ENCODE peak calls at places on chromosomes 6 and 20, in four cellular contexts. One of them, this sample, is unnamed.

GRCh38 chr6:115001726-115002436 is 659.1 kb upstream of the HS3ST5 start:
- DNase-seq in esophagus muscularis mucosa: no peak
- DNase-seq in HCT116: no peak
- DNase-seq in prostate gland: no peak
- DNase-seq in this sample: peak; percentile 5

GRCh38 chr6:128483472-128484135 is 36.8 kb downstream of the PTPRK start:
- DNase-seq in esophagus muscularis mucosa: no peak
- DNase-seq in HCT116: no peak
- DNase-seq in prostate gland: no peak
- DNase-seq in this sample: no peak

GRCh38 chr20:39067526-39068216 is 105.5 kb downstream of the DHX35 start:
- DNase-seq in esophagus muscularis mucosa: no peak
- DNase-seq in HCT116: no peak
- DNase-seq in prostate gland: no peak
- DNase-seq in this sample: no peak

GRCh38 chr6:6580225-6580870 is 8.2 kb upstream of the LY86 start:
- DNase-seq in esophagus muscularis mucosa: no peak
- DNase-seq in HCT116: no peak
- DNase-seq in prostate gland: no peak
- DNase-seq in this sample: no peak

GRCh38 chr6:122623279-122623678 is 13.1 kb downstream of the PKIB start:
- DNase-seq in esophagus muscularis mucosa: no peak
- DNase-seq in HCT116: no peak
- DNase-seq in prostate gland: no peak
- DNase-seq in this sample: peak; percentile 11

GRCh38 chr6:26476893-26477292 is 19.1 kb downstream of the BTN2A1 start:
- DNase-seq in esophagus muscularis mucosa: no peak
- DNase-seq in HCT116: no peak
- DNase-seq in prostate gland: no peak
- DNase-seq in this sample: no peak

GRCh38 chr20:45997187-45997586 is 11.5 kb upstream of the MMP9 start:
- DNase-seq in esophagus muscularis mucosa: no peak
- DNase-seq in HCT116: no peak
- DNase-seq in prostate gland: no peak
- DNase-seq in this sample: no peak

GRCh38 chr6:75204959-75205775 is 686 bp downstream of the COL12A1 start:
- DNase-seq in esophagus muscularis mucosa: no peak
- DNase-seq in HCT116: no peak
- DNase-seq in prostate gland: no peak
- DNase-seq in this sample: no peak

GRCh38 chr6:137171824-137172733 is 1.4 kb downstream of the IL22RA2 start:
- DNase-seq in esophagus muscularis mucosa: no peak
- DNase-seq in HCT116: no peak
- DNase-seq in prostate gland: peak; percentile 21
- DNase-seq in this sample: no peak

GRCh38 chr6:33375143-33375649 is 16.4 kb upstream of the KIFC1 start:
- DNase-seq in esophagus muscularis mucosa: peak; percentile 95
- DNase-seq in HCT116: no peak
- DNase-seq in prostate gland: peak; percentile 84
- DNase-seq in this sample: no peak

GRCh38 chr20:62850333-62850974 is 11.2 kb downstream of the TCFL5 start:
- DNase-seq in esophagus muscularis mucosa: no peak
- DNase-seq in HCT116: no peak
- DNase-seq in prostate gland: no peak
- DNase-seq in this sample: no peak

GRCh38 chr20:45967551-45968080 is 4.4 kb downstream of the ZNF335 start:
- DNase-seq in esophagus muscularis mucosa: no peak
- DNase-seq in HCT116: no peak
- DNase-seq in prostate gland: no peak
- DNase-seq in this sample: no peak

GRCh38 chr6:33689879-33690278 is 21.6 kb downstream of the UQCC2 start:
- DNase-seq in esophagus muscularis mucosa: no peak
- DNase-seq in HCT116: no peak
- DNase-seq in prostate gland: no peak
- DNase-seq in this sample: no peak

GRCh38 chr6:148779142-148779562 is 32.3 kb downstream of the UST start:
- DNase-seq in esophagus muscularis mucosa: no peak
- DNase-seq in HCT116: no peak
- DNase-seq in prostate gland: no peak
- DNase-seq in this sample: no peak

GRCh38 chr6:10248378-10248843 is 166.5 kb downstream of the TFAP2A start:
- DNase-seq in esophagus muscularis mucosa: no peak
- DNase-seq in HCT116: no peak
- DNase-seq in prostate gland: no peak
- DNase-seq in this sample: no peak

GRCh38 chr20:36538026-36538764 is 3.1 kb upstream of the MYL9 start:
- DNase-seq in esophagus muscularis mucosa: no peak
- DNase-seq in HCT116: no peak
- DNase-seq in prostate gland: no peak
- DNase-seq in this sample: no peak

GRCh38 chr6:41288025-41288777 is 1.7 kb upstream of the TREM1 start:
- DNase-seq in esophagus muscularis mucosa: peak; percentile 37
- DNase-seq in HCT116: no peak
- DNase-seq in prostate gland: no peak
- DNase-seq in this sample: peak; percentile 47

GRCh38 chr6:67757465-67758033 is 877.5 kb upstream of the ADGRB3 start:
- DNase-seq in esophagus muscularis mucosa: no peak
- DNase-seq in HCT116: no peak
- DNase-seq in prostate gland: no peak
- DNase-seq in this sample: no peak

GRCh38 chr6:89716532-89716931 is 78.0 kb upstream of the LYRM2 start:
- DNase-seq in esophagus muscularis mucosa: no peak
- DNase-seq in HCT116: no peak
- DNase-seq in prostate gland: no peak
- DNase-seq in this sample: no peak

GRCh38 chr6:4553387-4553786 is 222.8 kb upstream of the CDYL start:
- DNase-seq in esophagus muscularis mucosa: peak; percentile 60
- DNase-seq in HCT116: no peak
- DNase-seq in prostate gland: no peak
- DNase-seq in this sample: no peak

GRCh38 chr6:1614767-1615650 is 5.3 kb downstream of the FOXC1 start:
- DNase-seq in esophagus muscularis mucosa: no peak
- DNase-seq in HCT116: no peak
- DNase-seq in prostate gland: no peak
- DNase-seq in this sample: no peak

GRCh38 chr6:170164271-170164900 is 126.5 kb downstream of the DLL1 start:
- DNase-seq in esophagus muscularis mucosa: no peak
- DNase-seq in HCT116: no peak
- DNase-seq in prostate gland: no peak
- DNase-seq in this sample: no peak

GRCh38 chr6:12030993-12031550 is 19.0 kb downstream of the HIVEP1 start:
- DNase-seq in esophagus muscularis mucosa: no peak
- DNase-seq in HCT116: no peak
- DNase-seq in prostate gland: no peak
- DNase-seq in this sample: no peak

GRCh38 chr6:103215835-103216234 is 1643.9 kb downstream of the HACE1 start:
- DNase-seq in esophagus muscularis mucosa: no peak
- DNase-seq in HCT116: no peak
- DNase-seq in prostate gland: no peak
- DNase-seq in this sample: no peak

DNA sequence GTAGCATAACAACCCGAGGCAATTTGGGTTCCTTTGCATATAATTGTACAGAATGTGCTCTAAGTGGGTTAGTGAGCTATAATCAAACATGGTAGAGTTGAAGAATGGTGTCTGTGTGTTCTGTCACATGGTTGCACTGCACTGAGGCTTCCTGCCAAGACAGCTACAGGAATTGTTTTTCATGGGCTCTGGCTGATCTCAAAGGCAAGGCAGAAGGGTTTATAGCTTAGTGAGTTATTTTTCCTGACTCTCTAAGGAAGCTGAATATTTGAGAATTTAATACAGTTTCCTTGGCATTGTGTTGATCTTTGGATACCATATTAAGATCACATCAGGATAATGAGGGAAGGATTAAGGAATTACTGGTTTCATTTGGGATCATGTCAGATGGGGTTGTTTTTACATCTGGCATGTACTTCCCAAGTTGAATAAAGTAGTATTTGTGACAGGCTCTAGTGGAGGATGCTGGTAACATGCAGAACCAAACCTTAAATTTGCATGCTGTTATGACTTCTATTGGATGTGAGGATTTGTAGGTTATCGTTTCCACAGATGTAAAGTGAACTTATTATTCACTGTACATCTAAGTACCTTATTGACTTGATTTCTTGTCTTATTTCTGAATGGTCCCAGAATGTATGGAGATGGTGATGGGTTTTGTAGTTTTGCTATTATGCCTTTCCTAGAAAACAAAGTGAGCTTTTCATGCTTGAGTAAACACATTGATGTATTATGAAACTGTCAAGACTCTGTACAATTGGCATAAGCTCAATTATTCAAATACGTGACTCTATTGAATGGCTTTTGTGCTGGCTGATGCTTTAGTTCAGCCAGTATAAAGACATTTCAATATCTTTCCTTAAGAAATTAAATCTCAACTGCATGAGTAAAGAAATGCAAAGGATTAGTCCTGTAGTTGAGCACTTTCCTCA is 43.3 kb downstream of the LRRC1 start:
- DNase-seq in esophagus muscularis mucosa: no peak
- DNase-seq in HCT116: no peak
- DNase-seq in prostate gland: peak; percentile 43
- DNase-seq in this sample: no peak
- TF ChIP-seq POLR2AphosphoS5 in esophagus muscularis mucosa: no peak
- TF ChIP-seq POLR2AphosphoS5 in HCT116: no peak
- TF ChIP-seq POLR2AphosphoS5 in prostate gland: peak; percentile 34
- TF ChIP-seq POLR2AphosphoS5 in this sample: no peak

DNA sequence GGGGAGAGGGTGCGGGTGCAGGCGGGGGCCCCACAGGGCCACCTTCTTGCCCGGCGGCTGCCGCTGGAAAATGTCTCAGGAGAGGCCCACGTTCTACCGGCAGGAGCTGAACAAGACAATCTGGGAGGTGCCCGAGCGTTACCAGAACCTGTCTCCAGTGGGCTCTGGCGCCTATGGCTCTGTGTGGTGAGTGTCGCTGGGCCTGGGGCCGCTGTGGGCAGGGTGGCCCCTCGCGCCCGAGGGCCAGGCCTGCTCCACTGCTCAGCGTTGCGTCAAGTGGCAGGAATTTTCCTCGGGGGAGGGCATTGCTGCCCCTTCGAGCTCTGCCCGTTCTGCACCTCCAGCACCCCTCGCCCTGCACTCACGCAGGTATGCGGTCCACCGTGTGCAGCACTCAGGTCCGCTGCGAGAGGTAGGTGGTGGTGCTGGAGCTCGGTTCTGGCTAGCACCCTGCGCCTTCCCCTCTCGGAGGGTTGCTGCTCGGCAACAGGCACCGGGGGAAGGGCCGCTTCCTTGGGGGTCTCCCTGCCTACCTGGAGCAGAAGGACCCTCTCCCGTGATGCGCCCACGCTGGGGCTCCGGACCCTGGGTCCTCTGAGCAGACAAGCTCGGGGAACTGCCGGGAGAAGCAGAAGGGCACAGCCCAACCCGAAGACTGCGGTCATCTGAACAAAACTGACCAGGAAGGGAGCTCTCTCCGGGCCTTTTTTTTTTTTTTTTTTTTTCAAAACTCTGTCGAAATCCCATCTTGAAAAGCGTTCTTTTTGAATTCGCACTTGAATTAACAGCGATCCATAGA is 679 bp downstream of the MAPK14 start:
- DNase-seq in esophagus muscularis mucosa: no peak
- DNase-seq in HCT116: no peak
- DNase-seq in prostate gland: peak; percentile 17
- DNase-seq in this sample: peak; percentile 46
- TF ChIP-seq POLR2AphosphoS5 in esophagus muscularis mucosa: no peak
- TF ChIP-seq POLR2AphosphoS5 in HCT116: no peak
- TF ChIP-seq POLR2AphosphoS5 in prostate gland: no peak
- TF ChIP-seq POLR2AphosphoS5 in this sample: no peak

GRCh38 chr6:85464722-85465150 is 14.9 kb downstream of the NT5E start:
- DNase-seq in esophagus muscularis mucosa: peak; percentile 70
- DNase-seq in HCT116: peak; percentile 97
- DNase-seq in prostate gland: no peak
- DNase-seq in this sample: no peak
- TF ChIP-seq POLR2AphosphoS5 in esophagus muscularis mucosa: no peak
- TF ChIP-seq POLR2AphosphoS5 in HCT116: peak; percentile 77
- TF ChIP-seq POLR2AphosphoS5 in prostate gland: no peak
- TF ChIP-seq POLR2AphosphoS5 in this sample: no peak

GRCh38 chr20:21573259-21573658 is 59.4 kb upstream of the NKX2-2 start:
- DNase-seq in esophagus muscularis mucosa: no peak
- DNase-seq in HCT116: no peak
- DNase-seq in prostate gland: no peak
- DNase-seq in this sample: no peak

GRCh38 chr20:21575167-21575566 is 61.3 kb upstream of the NKX2-2 start:
- DNase-seq in esophagus muscularis mucosa: no peak
- DNase-seq in HCT116: no peak
- DNase-seq in prostate gland: no peak
- DNase-seq in this sample: no peak

GRCh38 chr20:21577551-21577950 is 63.7 kb upstream of the NKX2-2 start:
- DNase-seq in esophagus muscularis mucosa: no peak
- DNase-seq in HCT116: no peak
- DNase-seq in prostate gland: no peak
- DNase-seq in this sample: no peak

GRCh38 chr20:21574443-21574842 is 60.6 kb upstream of the NKX2-2 start:
- DNase-seq in esophagus muscularis mucosa: no peak
- DNase-seq in HCT116: no peak
- DNase-seq in prostate gland: no peak
- DNase-seq in this sample: no peak

GRCh38 chr20:21575981-21576740 is 62.3 kb upstream of the NKX2-2 start:
- DNase-seq in esophagus muscularis mucosa: no peak
- DNase-seq in HCT116: no peak
- DNase-seq in prostate gland: no peak
- DNase-seq in this sample: no peak
- TF ChIP-seq POLR2AphosphoS5 in esophagus muscularis mucosa: no peak
- TF ChIP-seq POLR2AphosphoS5 in HCT116: no peak
- TF ChIP-seq POLR2AphosphoS5 in prostate gland: no peak
- TF ChIP-seq POLR2AphosphoS5 in this sample: no peak

GRCh38 chr6:14582731-14583130 is 465.2 kb downstream of the CD83 start:
- DNase-seq in esophagus muscularis mucosa: no peak
- DNase-seq in HCT116: no peak
- DNase-seq in prostate gland: no peak
- DNase-seq in this sample: no peak
- TF ChIP-seq POLR2AphosphoS5 in esophagus muscularis mucosa: no peak
- TF ChIP-seq POLR2AphosphoS5 in HCT116: no peak
- TF ChIP-seq POLR2AphosphoS5 in prostate gland: no peak
- TF ChIP-seq POLR2AphosphoS5 in this sample: no peak